ENCODE peak calls at places on chromosomes 13 and 19, in five cellular contexts. X is right atrium auricular region, R is left ventricle myocardium inferior, J is OCI-LY7, Y is lower leg skin. K is an unnamed sample.

GRCh38 chr13:41995946-41996345 is 35.0 kb upstream of the VWA8 start:
- DNase-seq in X (no peak), R (no peak), J (no peak), Y (no peak), K (no peak)

GRCh38 chr13:95267662-95268369 is 33.4 kb downstream of the ABCC4 start:
- DNase-seq in X (no peak), R (no peak), J (no peak), Y (no peak), K (no peak)

GRCh38 chr19:4537953-4538600 is 1.8 kb downstream of the LRG1 start:
- DNase-seq in X (no peak), R (no peak), J (no peak), Y (no peak), K (no peak)

GRCh38 chr13:77062097-77062496 is 35.1 kb upstream of the FBXL3 start:
- DNase-seq in X (no peak), R (no peak), J (no peak), Y (no peak), K (no peak)

GRCh38 chr13:30898721-30899188 is 7.3 kb upstream of the MEDAG start:
- DNase-seq in X (peak; percentile 83), R (no peak), J (no peak), Y (peak; percentile 44), K (no peak)

GRCh38 chr19:40501599-40501998 is 34.8 kb downstream of the SPTBN4 start:
- DNase-seq in X (no peak), R (no peak), J (no peak), Y (no peak), K (no peak)

GRCh38 chr19:4362871-4363545 is 19.6 kb downstream of the MPND start:
- DNase-seq in X (no peak), R (no peak), J (peak; percentile 31), Y (no peak), K (no peak)

GRCh38 chr19:38081547-38082255 is 142.3 kb downstream of the DPF1 start:
- DNase-seq in X (no peak), R (no peak), J (no peak), Y (no peak), K (no peak)

GRCh38 chr19:45623984-45624383 is 15.2 kb downstream of the EML2 start:
- DNase-seq in X (no peak), R (no peak), J (no peak), Y (no peak), K (no peak)

GRCh38 chr19:35429698-35430097 is 18.4 kb upstream of the FFAR2 start:
- DNase-seq in X (no peak), R (no peak), J (no peak), Y (no peak), K (no peak)

GRCh38 chr19:2275588-2276428 is 6.2 kb downstream of the PEAK3 start:
- DNase-seq in X (no peak), R (peak; percentile 60), J (no peak), Y (no peak), K (no peak)

GRCh38 chr19:2274185-2274711 is 7.7 kb downstream of the PEAK3 start:
- DNase-seq in X (no peak), R (no peak), J (no peak), Y (no peak), K (no peak)

GRCh38 chr19:2274937-2275535 is 6.9 kb downstream of the PEAK3 start:
- DNase-seq in X (peak; percentile 77), R (peak; percentile 64), J (peak; percentile 62), Y (peak; percentile 47), K (no peak)

GRCh38 chr19:2271516-2272103 is 10.4 kb downstream of the PEAK3 start:
- DNase-seq in X (peak; percentile 67), R (no peak), J (no peak), Y (no peak), K (no peak)

GRCh38 chr19:2273356-2274184 is 8.4 kb downstream of the PEAK3 start:
- DNase-seq in X (peak; percentile 72), R (peak; percentile 78), J (peak; percentile 97), Y (no peak), K (peak; percentile 68)
- TF ChIP-seq CTCF in X (peak; percentile 99), R (peak; percentile 98), J (peak; percentile 94), Y (peak; percentile 97), K (peak; percentile 81)

GRCh38 chr19:18557474-18558201 is at the start of gene KXD1:
- DNase-seq in X (peak; percentile 99), R (peak; percentile 99), J (peak; percentile 100), Y (peak; percentile 98), K (peak; percentile 100)
- H3K4me3 ChIP-seq in X (peak within 1 kb of the TSS; percentile 78), R (peak within 1 kb of the TSS; percentile 96), J (peak within 1 kb of the TSS; percentile 95), Y (peak within 1 kb of the TSS; percentile 84), K (peak within 1 kb of the TSS; percentile 74)

GRCh38 chr13:92074658-92075057 is 676.2 kb downstream of the GPC5 start:
- DNase-seq in X (no peak), R (no peak), J (peak; percentile 52), Y (no peak), K (no peak)
- TF ChIP-seq CTCF in X (no peak), R (peak; percentile 47), J (no peak), Y (no peak), K (no peak)

GRCh38 chr13:114148521-114148855 is 16.1 kb upstream of the RASA3 start:
- DNase-seq in X (no peak), R (no peak), J (no peak), Y (no peak), K (peak; percentile 70)
- H3K4me3 ChIP-seq in X (no peak overlapping the region), R (no peak overlapping the region), J (no peak overlapping the region), Y (no peak overlapping the region), K (no peak overlapping the region)

GRCh38 chr19:55453861-55454260 is 7.6 kb downstream of the ISOC2 start:
- DNase-seq in X (no peak), R (no peak), J (no peak), Y (no peak), K (no peak)

GRCh38 chr19:55454787-55455243 is 6.6 kb downstream of the ISOC2 start:
- DNase-seq in X (no peak), R (no peak), J (peak; percentile 58), Y (no peak), K (no peak)

GRCh38 chr19:55451522-55452380 is 8.7 kb upstream of the SHISA7 start:
- DNase-seq in X (no peak), R (no peak), J (no peak), Y (no peak), K (no peak)

GRCh38 chr19:55451163-55451521 is 8.0 kb upstream of the SHISA7 start:
- DNase-seq in X (no peak), R (no peak), J (no peak), Y (no peak), K (no peak)

GRCh38 chr19:55452381-55453325 is 8.8 kb downstream of the ISOC2 start:
- DNase-seq in X (peak; percentile 76), R (peak; percentile 66), J (peak; percentile 76), Y (peak; percentile 78), K (no peak)
- TF ChIP-seq CTCF in X (no peak), R (no peak), J (no peak), Y (no peak), K (no peak)

GRCh38 chr13:73059460-73060250 is 850 bp downstream of the KLF5 start:
- DNase-seq in X (no peak), R (peak; percentile 51), J (peak; percentile 20), Y (no peak), K (no peak)

GRCh38 chr13:73063166-73063565 is 4.4 kb downstream of the KLF5 start:
- DNase-seq in X (no peak), R (no peak), J (no peak), Y (no peak), K (no peak)

GRCh38 chr13:73062368-73062767 is 3.6 kb downstream of the KLF5 start:
- DNase-seq in X (no peak), R (no peak), J (no peak), Y (no peak), K (no peak)

GRCh38 chr13:73060251-73061160 is 1.7 kb downstream of the KLF5 start:
- DNase-seq in X (no peak), R (no peak), J (no peak), Y (no peak), K (no peak)

GRCh38 chr13:73061478-73062275 is 2.9 kb downstream of the KLF5 start:
- DNase-seq in X (no peak), R (no peak), J (no peak), Y (no peak), K (no peak)
- H3K4me3 ChIP-seq in X (no peak overlapping the region), R (peak overlapping the region; percentile 87), J (no peak overlapping the region), Y (peak overlapping the region; percentile 14), K (no peak overlapping the region)

GRCh38 chr19:1379961-1380489 is 3.7 kb upstream of the NDUFS7 start:
- DNase-seq in X (no peak), R (no peak), J (no peak), Y (no peak), K (no peak)
- TF ChIP-seq CTCF in X (no peak), R (no peak), J (no peak), Y (no peak), K (no peak)

GRCh38 chr19:13850910-13851753 is 25.8 kb upstream of the NANOS3 start:
- DNase-seq in X (peak; percentile 95), R (peak; percentile 79), J (no peak), Y (peak; percentile 89), K (no peak)
- H3K4me3 ChIP-seq in X (peak overlapping the region; percentile 12), R (peak overlapping the region; percentile 59), J (no peak overlapping the region), Y (no peak overlapping the region), K (no peak overlapping the region)

GRCh38 chr13:109608032-109608431 is 178.4 kb downstream of the IRS2 start:
- DNase-seq in X (no peak), R (no peak), J (no peak), Y (no peak), K (no peak)

GRCh38 chr13:109608503-109608902 is 177.9 kb downstream of the IRS2 start:
- DNase-seq in X (no peak), R (no peak), J (no peak), Y (no peak), K (no peak)

GRCh38 chr13:109606404-109607028 is 179.9 kb downstream of the IRS2 start:
- DNase-seq in X (no peak), R (no peak), J (no peak), Y (no peak), K (no peak)

GRCh38 chr13:109611912-109612691 is 174.3 kb downstream of the IRS2 start:
- DNase-seq in X (no peak), R (no peak), J (no peak), Y (no peak), K (no peak)

DNA sequence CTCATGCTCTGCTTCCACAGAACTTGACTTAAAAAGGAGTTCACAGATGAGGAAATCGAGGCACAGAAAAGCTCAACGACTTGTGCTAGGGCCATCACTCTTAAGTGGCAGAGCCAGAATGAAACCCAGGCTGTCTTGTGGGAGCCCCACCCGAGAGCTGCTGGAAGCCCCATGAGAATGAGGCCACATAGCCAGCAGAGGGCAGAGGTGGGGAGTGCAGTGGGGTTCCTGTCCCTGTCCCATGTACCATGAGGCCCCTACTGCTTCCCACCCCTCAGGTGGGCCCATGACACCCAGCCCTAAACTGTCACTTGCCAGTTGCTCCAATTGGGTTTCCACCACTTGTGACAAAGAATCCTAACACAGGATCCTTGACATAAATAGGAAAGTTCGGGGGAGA is 175.9 kb downstream of the IRS2 start:
- DNase-seq in X (no peak), R (peak; percentile 43), J (peak; percentile 1), Y (peak; percentile 19), K (no peak)
- TF ChIP-seq CTCF in X (peak; percentile 48), R (peak; percentile 65), J (peak; percentile 31), Y (no peak), K (peak; percentile 28)